ENCODE peak calls at places on chromosomes 1 and 21, in nine cellular contexts. One of them, this sample, is unnamed.

GRCh38 chr21:34946385-34947121 is 102.5 kb downstream of the RUNX1 start:
- DNase-seq in cardiac muscle cell: no peak
- DNase-seq in tibial nerve: no peak
- DNase-seq in ovary: no peak
- DNase-seq in psoas muscle: no peak
- DNase-seq in mesendoderm: peak; percentile 18
- DNase-seq in ascending aorta: no peak
- DNase-seq in A673: no peak
- DNase-seq in tibial artery: no peak
- DNase-seq in this sample: no peak

GRCh38 chr1:67058761-67059160 is 4.8 kb upstream of the SLC35D1 start:
- DNase-seq in cardiac muscle cell: no peak
- DNase-seq in tibial nerve: no peak
- DNase-seq in ovary: no peak
- DNase-seq in psoas muscle: no peak
- DNase-seq in mesendoderm: no peak
- DNase-seq in ascending aorta: no peak
- DNase-seq in A673: no peak
- DNase-seq in tibial artery: no peak
- DNase-seq in this sample: no peak

GRCh38 chr1:226305184-226305583 is 3.8 kb downstream of the LIN9 start:
- DNase-seq in cardiac muscle cell: no peak
- DNase-seq in tibial nerve: no peak
- DNase-seq in ovary: no peak
- DNase-seq in psoas muscle: no peak
- DNase-seq in mesendoderm: no peak
- DNase-seq in ascending aorta: no peak
- DNase-seq in A673: no peak
- DNase-seq in tibial artery: no peak
- DNase-seq in this sample: no peak

GRCh38 chr1:160748182-160748876 is 9.3 kb downstream of the SLAMF7 start:
- DNase-seq in cardiac muscle cell: no peak
- DNase-seq in tibial nerve: no peak
- DNase-seq in ovary: no peak
- DNase-seq in psoas muscle: no peak
- DNase-seq in mesendoderm: peak; percentile 69
- DNase-seq in ascending aorta: no peak
- DNase-seq in A673: peak; percentile 45
- DNase-seq in tibial artery: no peak
- DNase-seq in this sample: peak; percentile 6

GRCh38 chr1:41416552-41417334 is 55.5 kb downstream of the FOXO6 start:
- DNase-seq in cardiac muscle cell: peak; percentile 81
- DNase-seq in tibial nerve: peak; percentile 47
- DNase-seq in ovary: peak; percentile 70
- DNase-seq in psoas muscle: peak; percentile 86
- DNase-seq in mesendoderm: peak; percentile 86
- DNase-seq in ascending aorta: no peak
- DNase-seq in A673: peak; percentile 75
- DNase-seq in tibial artery: no peak
- DNase-seq in this sample: peak; percentile 84

GRCh38 chr21:20999567-21000169 is 1.5 kb downstream of the NCAM2 start:
- DNase-seq in cardiac muscle cell: peak; percentile 65
- DNase-seq in tibial nerve: peak; percentile 60
- DNase-seq in ovary: peak; percentile 19
- DNase-seq in psoas muscle: no peak
- DNase-seq in mesendoderm: peak; percentile 52
- DNase-seq in ascending aorta: no peak
- DNase-seq in A673: peak; percentile 82
- DNase-seq in tibial artery: no peak
- DNase-seq in this sample: no peak

GRCh38 chr1:47948126-47948525 is 49.1 kb downstream of the TRABD2B start:
- DNase-seq in cardiac muscle cell: peak; percentile 18
- DNase-seq in tibial nerve: no peak
- DNase-seq in ovary: no peak
- DNase-seq in psoas muscle: no peak
- DNase-seq in mesendoderm: peak; percentile 79
- DNase-seq in ascending aorta: no peak
- DNase-seq in A673: peak; percentile 12
- DNase-seq in tibial artery: no peak
- DNase-seq in this sample: peak; percentile 29

GRCh38 chr1:40160806-40161124 is 422 bp upstream of the RLF start:
- DNase-seq in cardiac muscle cell: no peak
- DNase-seq in tibial nerve: no peak
- DNase-seq in ovary: no peak
- DNase-seq in psoas muscle: no peak
- DNase-seq in mesendoderm: no peak
- DNase-seq in ascending aorta: no peak
- DNase-seq in A673: no peak
- DNase-seq in tibial artery: no peak
- DNase-seq in this sample: no peak

GRCh38 chr21:45041351-45041805 is 33.0 kb upstream of the ADARB1 start:
- DNase-seq in cardiac muscle cell: no peak
- DNase-seq in tibial nerve: peak; percentile 91
- DNase-seq in ovary: peak; percentile 88
- DNase-seq in psoas muscle: peak; percentile 91
- DNase-seq in mesendoderm: no peak
- DNase-seq in ascending aorta: peak; percentile 33
- DNase-seq in A673: no peak
- DNase-seq in tibial artery: peak; percentile 95
- DNase-seq in this sample: no peak

GRCh38 chr21:45040739-45041138 is 33.6 kb upstream of the ADARB1 start:
- DNase-seq in cardiac muscle cell: no peak
- DNase-seq in tibial nerve: no peak
- DNase-seq in ovary: no peak
- DNase-seq in psoas muscle: no peak
- DNase-seq in mesendoderm: no peak
- DNase-seq in ascending aorta: no peak
- DNase-seq in A673: no peak
- DNase-seq in tibial artery: no peak
- DNase-seq in this sample: no peak

GRCh38 chr21:45039309-45040113 is 34.9 kb upstream of the ADARB1 start:
- DNase-seq in cardiac muscle cell: no peak
- DNase-seq in tibial nerve: no peak
- DNase-seq in ovary: no peak
- DNase-seq in psoas muscle: no peak
- DNase-seq in mesendoderm: no peak
- DNase-seq in ascending aorta: peak; percentile 1
- DNase-seq in A673: no peak
- DNase-seq in tibial artery: no peak
- DNase-seq in this sample: no peak

GRCh38 chr21:45041984-45042663 is 32.3 kb upstream of the ADARB1 start:
- DNase-seq in cardiac muscle cell: no peak
- DNase-seq in tibial nerve: no peak
- DNase-seq in ovary: no peak
- DNase-seq in psoas muscle: no peak
- DNase-seq in mesendoderm: no peak
- DNase-seq in ascending aorta: no peak
- DNase-seq in A673: no peak
- DNase-seq in tibial artery: no peak
- DNase-seq in this sample: no peak

DNA sequence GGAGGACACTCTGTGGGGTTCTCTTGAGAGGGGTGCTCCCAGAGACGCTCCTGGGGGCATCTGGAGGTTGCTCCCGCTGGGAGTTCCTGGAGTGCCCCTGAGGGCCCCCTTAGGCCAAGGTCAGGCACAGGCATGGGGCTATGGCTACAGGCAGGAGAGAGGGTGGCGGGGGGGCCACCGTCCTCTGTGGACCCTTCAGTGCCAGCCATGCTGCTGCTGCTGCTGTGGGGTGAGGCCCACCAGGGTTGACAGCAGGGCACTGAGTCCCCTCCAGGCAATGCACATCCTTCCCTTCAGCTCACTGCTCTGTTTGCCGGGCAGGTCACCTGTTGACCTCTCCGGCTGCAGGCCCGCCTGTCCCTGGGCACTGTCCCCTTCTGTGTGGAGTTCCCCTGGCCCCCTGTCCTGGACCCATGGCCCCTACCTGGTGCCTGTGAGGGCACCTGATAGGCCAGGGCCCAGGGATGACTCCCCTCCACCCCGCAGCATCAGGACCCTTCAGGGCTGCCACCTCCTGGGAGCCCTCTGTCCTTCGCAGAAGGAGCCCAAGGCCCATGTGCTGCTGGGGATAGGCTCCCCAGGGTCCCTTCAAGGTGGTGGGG is 34.2 kb upstream of the ADARB1 start:
- DNase-seq in cardiac muscle cell: no peak
- DNase-seq in tibial nerve: no peak
- DNase-seq in ovary: no peak
- DNase-seq in psoas muscle: no peak
- DNase-seq in mesendoderm: no peak
- DNase-seq in ascending aorta: peak; percentile 7
- DNase-seq in A673: no peak
- DNase-seq in tibial artery: no peak
- DNase-seq in this sample: no peak
- H3K27ac ChIP-seq in cardiac muscle cell: no peak overlapping the region
- H3K27ac ChIP-seq in tibial nerve: peak overlapping the region; percentile 78
- H3K27ac ChIP-seq in ovary: no peak overlapping the region
- H3K27ac ChIP-seq in psoas muscle: no peak overlapping the region
- H3K27ac ChIP-seq in mesendoderm: no peak overlapping the region
- H3K27ac ChIP-seq in ascending aorta: peak overlapping the region; percentile 81
- H3K27ac ChIP-seq in A673: no peak overlapping the region
- H3K27ac ChIP-seq in tibial artery: peak overlapping the region; percentile 92
- H3K27ac ChIP-seq in this sample: no peak overlapping the region

GRCh38 chr1:201470581-201470980 is 1.6 kb upstream of the PHLDA3 start:
- DNase-seq in cardiac muscle cell: no peak
- DNase-seq in tibial nerve: no peak
- DNase-seq in ovary: no peak
- DNase-seq in psoas muscle: no peak
- DNase-seq in mesendoderm: no peak
- DNase-seq in ascending aorta: no peak
- DNase-seq in A673: no peak
- DNase-seq in tibial artery: no peak
- DNase-seq in this sample: no peak

GRCh38 chr1:201468844-201469644 is at the start of gene PHLDA3:
- DNase-seq in cardiac muscle cell: peak; percentile 93
- DNase-seq in tibial nerve: peak; percentile 83
- DNase-seq in ovary: peak; percentile 94
- DNase-seq in psoas muscle: peak; percentile 94
- DNase-seq in mesendoderm: peak; percentile 79
- DNase-seq in ascending aorta: peak; percentile 80
- DNase-seq in A673: peak; percentile 95
- DNase-seq in tibial artery: peak; percentile 94
- DNase-seq in this sample: peak; percentile 93

GRCh38 chr1:201468501-201468843 is 516 bp downstream of the PHLDA3 start:
- DNase-seq in cardiac muscle cell: peak; percentile 61
- DNase-seq in tibial nerve: no peak
- DNase-seq in ovary: peak; percentile 53
- DNase-seq in psoas muscle: peak; percentile 71
- DNase-seq in mesendoderm: no peak
- DNase-seq in ascending aorta: no peak
- DNase-seq in A673: peak; percentile 60
- DNase-seq in tibial artery: no peak
- DNase-seq in this sample: peak; percentile 65

GRCh38 chr1:201471772-201472171 is 2.8 kb upstream of the PHLDA3 start:
- DNase-seq in cardiac muscle cell: no peak
- DNase-seq in tibial nerve: peak; percentile 69
- DNase-seq in ovary: no peak
- DNase-seq in psoas muscle: no peak
- DNase-seq in mesendoderm: no peak
- DNase-seq in ascending aorta: no peak
- DNase-seq in A673: peak; percentile 49
- DNase-seq in tibial artery: no peak
- DNase-seq in this sample: no peak

GRCh38 chr1:201469645-201470074 is 672 bp upstream of the PHLDA3 start:
- DNase-seq in cardiac muscle cell: no peak
- DNase-seq in tibial nerve: no peak
- DNase-seq in ovary: no peak
- DNase-seq in psoas muscle: no peak
- DNase-seq in mesendoderm: peak; percentile 33
- DNase-seq in ascending aorta: no peak
- DNase-seq in A673: no peak
- DNase-seq in tibial artery: no peak
- DNase-seq in this sample: no peak
- H3K4me3 ChIP-seq in cardiac muscle cell: peak overlapping the region; percentile 56
- H3K4me3 ChIP-seq in tibial nerve: peak overlapping the region; percentile 59
- H3K4me3 ChIP-seq in ovary: peak overlapping the region; percentile 83
- H3K4me3 ChIP-seq in psoas muscle: peak overlapping the region; percentile 91
- H3K4me3 ChIP-seq in mesendoderm: no peak overlapping the region
- H3K4me3 ChIP-seq in ascending aorta: peak overlapping the region; percentile 90
- H3K4me3 ChIP-seq in A673: peak overlapping the region; percentile 76
- H3K4me3 ChIP-seq in tibial artery: peak overlapping the region; percentile 94
- H3K4me3 ChIP-seq in this sample: peak overlapping the region; percentile 83

DNA sequence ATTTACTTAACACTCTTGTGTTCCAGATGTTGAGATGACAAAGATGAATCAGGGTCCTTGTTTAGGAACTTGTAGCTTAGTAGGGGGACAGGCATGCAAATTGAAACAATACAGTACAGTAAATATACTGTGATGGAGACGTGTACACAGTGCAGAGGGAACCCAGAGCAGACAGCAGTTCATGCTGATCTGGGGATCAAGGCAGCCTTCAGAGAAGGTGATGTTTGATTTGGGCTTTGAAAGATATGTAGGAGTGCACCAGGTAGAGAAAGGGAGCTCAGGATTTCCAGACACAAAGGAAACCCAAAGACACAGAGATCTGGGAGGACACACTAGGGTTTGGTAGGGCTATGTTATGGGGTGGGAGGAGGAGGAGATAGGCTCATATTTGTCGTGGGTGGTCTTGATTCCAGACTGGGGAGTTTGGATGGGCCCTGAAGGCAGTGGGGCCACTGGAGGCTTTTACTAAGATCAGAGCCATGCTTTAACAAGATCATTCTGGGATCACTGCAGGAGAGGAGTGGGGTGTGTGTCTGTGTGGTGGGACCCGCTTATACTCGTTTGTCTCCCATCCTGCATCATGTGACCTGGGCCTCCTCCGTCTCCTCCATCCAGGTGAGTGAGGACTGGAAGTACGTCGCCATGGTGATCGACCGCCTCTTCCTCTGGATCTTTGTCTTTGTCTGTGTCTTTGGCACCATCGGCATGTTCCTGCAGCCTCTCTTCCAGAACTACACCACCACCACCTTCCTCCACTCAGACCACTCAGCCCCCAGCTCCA is 7.8 kb downstream of the CHRNB2 start:
- DNase-seq in cardiac muscle cell: no peak
- DNase-seq in tibial nerve: no peak
- DNase-seq in ovary: no peak
- DNase-seq in psoas muscle: no peak
- DNase-seq in mesendoderm: no peak
- DNase-seq in ascending aorta: no peak
- DNase-seq in A673: no peak
- DNase-seq in tibial artery: no peak
- DNase-seq in this sample: no peak
- H3K4me1 ChIP-seq in cardiac muscle cell: no peaks in the 10 kb centered on the region
- H3K4me1 ChIP-seq in tibial nerve: peaks cover 4% of the 10 kb centered on the region
- H3K4me1 ChIP-seq in ovary: peaks cover 10% of the 10 kb centered on the region
- H3K4me1 ChIP-seq in psoas muscle: no peaks in the 10 kb centered on the region
- H3K4me1 ChIP-seq in mesendoderm: no peaks in the 10 kb centered on the region
- H3K4me1 ChIP-seq in ascending aorta: no peaks in the 10 kb centered on the region
- H3K4me1 ChIP-seq in A673: no peaks in the 10 kb centered on the region
- H3K4me1 ChIP-seq in tibial artery: no peaks in the 10 kb centered on the region
- H3K4me1 ChIP-seq in this sample: peaks cover 40% of the 10 kb centered on the region

GRCh38 chr1:42943728-42944127 is 14.9 kb downstream of the SLC2A1 start:
- DNase-seq in cardiac muscle cell: no peak
- DNase-seq in tibial nerve: no peak
- DNase-seq in ovary: no peak
- DNase-seq in psoas muscle: no peak
- DNase-seq in mesendoderm: no peak
- DNase-seq in ascending aorta: no peak
- DNase-seq in A673: no peak
- DNase-seq in tibial artery: no peak
- DNase-seq in this sample: no peak

GRCh38 chr1:42942444-42942843 is 16.2 kb downstream of the SLC2A1 start:
- DNase-seq in cardiac muscle cell: no peak
- DNase-seq in tibial nerve: no peak
- DNase-seq in ovary: no peak
- DNase-seq in psoas muscle: peak; percentile 30
- DNase-seq in mesendoderm: no peak
- DNase-seq in ascending aorta: no peak
- DNase-seq in A673: no peak
- DNase-seq in tibial artery: no peak
- DNase-seq in this sample: no peak

GRCh38 chr1:42941640-42942330 is 16.9 kb downstream of the SLC2A1 start:
- DNase-seq in cardiac muscle cell: no peak
- DNase-seq in tibial nerve: no peak
- DNase-seq in ovary: no peak
- DNase-seq in psoas muscle: peak; percentile 67
- DNase-seq in mesendoderm: peak; percentile 72
- DNase-seq in ascending aorta: peak; percentile 77
- DNase-seq in A673: peak; percentile 73
- DNase-seq in tibial artery: peak; percentile 77
- DNase-seq in this sample: peak; percentile 29

GRCh38 chr1:42944207-42944928 is 14.3 kb downstream of the SLC2A1 start:
- DNase-seq in cardiac muscle cell: no peak
- DNase-seq in tibial nerve: peak; percentile 54
- DNase-seq in ovary: no peak
- DNase-seq in psoas muscle: no peak
- DNase-seq in mesendoderm: no peak
- DNase-seq in ascending aorta: peak; percentile 45
- DNase-seq in A673: no peak
- DNase-seq in tibial artery: peak; percentile 70
- DNase-seq in this sample: no peak

DNA sequence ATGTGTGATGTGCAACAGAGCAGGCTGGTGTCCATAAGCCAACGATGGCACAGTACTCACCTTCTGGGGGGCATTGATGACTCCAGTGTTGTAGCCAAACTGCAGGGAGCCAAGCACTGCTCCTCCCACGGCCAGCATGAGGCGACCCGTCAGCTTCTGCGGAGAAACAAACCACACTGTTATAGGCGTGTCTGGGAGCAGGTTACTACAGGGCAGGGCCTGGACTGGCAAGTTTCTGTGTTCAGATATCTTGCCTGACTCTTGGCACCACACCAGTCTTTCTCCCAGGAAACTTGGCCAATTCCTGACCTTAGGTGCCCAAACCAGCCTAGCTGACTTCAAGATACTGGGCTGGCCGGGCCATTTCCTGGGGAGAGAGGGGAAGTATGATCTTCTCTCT is 15.5 kb downstream of the SLC2A1 start:
- DNase-seq in cardiac muscle cell: no peak
- DNase-seq in tibial nerve: no peak
- DNase-seq in ovary: no peak
- DNase-seq in psoas muscle: no peak
- DNase-seq in mesendoderm: no peak
- DNase-seq in ascending aorta: peak; percentile 44
- DNase-seq in A673: no peak
- DNase-seq in tibial artery: no peak
- DNase-seq in this sample: no peak
- H3K27ac ChIP-seq in cardiac muscle cell: no peak overlapping the region
- H3K27ac ChIP-seq in tibial nerve: peak overlapping the region; percentile 85
- H3K27ac ChIP-seq in ovary: no peak overlapping the region
- H3K27ac ChIP-seq in psoas muscle: peak overlapping the region; percentile 9
- H3K27ac ChIP-seq in mesendoderm: no peak overlapping the region
- H3K27ac ChIP-seq in ascending aorta: peak overlapping the region; percentile 92
- H3K27ac ChIP-seq in A673: no peak overlapping the region
- H3K27ac ChIP-seq in tibial artery: peak overlapping the region; percentile 72
- H3K27ac ChIP-seq in this sample: no peak overlapping the region

This sample was measured in SJCRH30.